ENCODE peak calls at places on chromosome 19, in seven cellular contexts. N is EL; T is stimulated activated CD4-positive, alpha-beta T cell treated with anti-CD3 and anti-CD28 coated beads, TNF-alpha, amount 100 ng/mL, for 4 hours; R is NCI-H1092 treated with DMSO at 0.1 percent for 48 hours; G is neural progenitor cell; H is RPMI7951; O is NCI-H1436. Y is an unnamed sample.

GRCh38 chr19:55258476-55258827 is 365 bp downstream of the PPP6R1 start:
- DNase-seq in N (no peak), T (no peak), R (no peak), G (peak; percentile 42), H (no peak), O (peak; percentile 22), Y (no peak)

GRCh38 chr19:35122687-35123551 is 7.3 kb downstream of the FXYD3 start:
- DNase-seq in N (no peak), T (no peak), R (no peak), G (peak; percentile 59), H (no peak), O (no peak), Y (no peak)

GRCh38 chr19:57363734-57364181 is 407 bp downstream of the TRAPPC2B start:
- DNase-seq in N (peak; percentile 18), T (no peak), R (no peak), G (no peak), H (peak; percentile 21), O (no peak), Y (peak; percentile 22)

GRCh38 chr19:277131-277530 is 14.1 kb downstream of the PLPP2 start:
- DNase-seq in N (no peak), T (no peak), R (no peak), G (no peak), H (no peak), O (no peak), Y (no peak)

GRCh38 chr19:6481541-6482342 is at the start of gene DENND1C:
- DNase-seq in N (no peak), T (peak; percentile 45), R (no peak), G (peak; percentile 70), H (no peak), O (no peak), Y (peak; percentile 53)

GRCh38 chr19:12792048-12792852 is 964 bp downstream of the JUNB start:
- DNase-seq in N (peak; percentile 68), T (no peak), R (peak; percentile 64), G (peak; percentile 76), H (peak; percentile 64), O (peak; percentile 71), Y (peak; percentile 65)

GRCh38 chr19:51771369-51771768 is 10.4 kb downstream of the FPR2 start:
- DNase-seq in N (no peak), T (no peak), R (no peak), G (no peak), H (peak; percentile 60), O (no peak), Y (no peak)

GRCh38 chr19:54257116-54257480 is at the start of gene LILRB5:
- DNase-seq in N (no peak), T (no peak), R (no peak), G (no peak), H (no peak), O (no peak), Y (no peak)

GRCh38 chr19:37817180-37817911 is 38.0 kb upstream of the ZNF573 start:
- DNase-seq in N (peak; percentile 41), T (no peak), R (peak; percentile 75), G (peak; percentile 87), H (peak; percentile 36), O (no peak), Y (peak; percentile 54)

GRCh38 chr19:5479958-5480357 is 24.7 kb downstream of the ZNRF4 start:
- DNase-seq in N (no peak), T (no peak), R (no peak), G (no peak), H (peak; percentile 16), O (no peak), Y (no peak)

GRCh38 chr19:14473073-14473790 is 1.9 kb downstream of the PTGER1 start:
- DNase-seq in N (no peak), T (no peak), R (no peak), G (no peak), H (no peak), O (no peak), Y (peak; percentile 53)

GRCh38 chr19:14048439-14049153 is 13.3 kb downstream of the PALM3 start:
- DNase-seq in N (peak; percentile 44), T (peak; percentile 62), R (peak; percentile 45), G (peak; percentile 56), H (peak; percentile 79), O (no peak), Y (peak; percentile 62)

GRCh38 chr19:36051236-36051635 is 2.8 kb downstream of the THAP8 start:
- DNase-seq in N (no peak), T (no peak), R (no peak), G (peak; percentile 67), H (no peak), O (peak; percentile 7), Y (peak; percentile 28)

GRCh38 chr19:10010247-10010691 is at the start of gene COL5A3:
- DNase-seq in N (peak; percentile 53), T (no peak), R (no peak), G (peak; percentile 69), H (peak; percentile 54), O (no peak), Y (no peak)

GRCh38 chr19:10603873-10604459 is 16.9 kb upstream of the AP1M2 start:
- DNase-seq in N (no peak), T (peak; percentile 8), R (no peak), G (peak; percentile 9), H (peak; percentile 34), O (no peak), Y (peak; percentile 85)

GRCh38 chr19:55257461-55258411 is 1.1 kb downstream of the PPP6R1 start:
- DNase-seq in N (peak; percentile 44), T (no peak), R (no peak), G (peak; percentile 34), H (peak; percentile 38), O (no peak), Y (peak; percentile 36)

GRCh38 chr19:51440846-51441409 is 17.3 kb downstream of the SIGLEC8 start:
- DNase-seq in N (no peak), T (peak; percentile 61), R (no peak), G (no peak), H (peak; percentile 49), O (no peak), Y (no peak)

GRCh38 chr19:50801107-50801506 is 10.9 kb downstream of the ACP4 start:
- DNase-seq in N (peak; percentile 19), T (no peak), R (no peak), G (no peak), H (no peak), O (no peak), Y (no peak)

GRCh38 chr19:3525052-3525451 is 13.9 kb upstream of the TEKTIP1 start:
- DNase-seq in N (no peak), T (no peak), R (no peak), G (no peak), H (no peak), O (no peak), Y (no peak)

GRCh38 chr19:511101-511841 is 4.0 kb downstream of the TPGS1 start:
- DNase-seq in N (no peak), T (peak; percentile 70), R (peak; percentile 91), G (peak; percentile 75), H (no peak), O (peak; percentile 98), Y (peak; percentile 89)

GRCh38 chr19:33683881-33684549 is 62.3 kb downstream of the CHST8 start:
- DNase-seq in N (peak; percentile 16), T (no peak), R (no peak), G (peak; percentile 94), H (peak; percentile 34), O (no peak), Y (peak; percentile 65)

GRCh38 chr19:48445256-48445605 is 552 bp upstream of the GRWD1 start:
- DNase-seq in N (peak; percentile 79), T (no peak), R (peak; percentile 83), G (peak; percentile 83), H (peak; percentile 91), O (peak; percentile 68), Y (peak; percentile 93)

GRCh38 chr19:18020212-18021067 is 12.5 kb downstream of the ARRDC2 start:
- DNase-seq in N (peak; percentile 54), T (no peak), R (no peak), G (no peak), H (peak; percentile 51), O (no peak), Y (peak; percentile 78)

GRCh38 chr19:49555600-49556411 is 24.6 kb downstream of the NOSIP start:
- DNase-seq in N (peak; percentile 25), T (peak; percentile 66), R (no peak), G (peak; percentile 97), H (no peak), O (peak; percentile 81), Y (peak; percentile 59)

GRCh38 chr19:47481460-47482052 is 2.5 kb downstream of the KPTN start:
- DNase-seq in N (no peak), T (no peak), R (no peak), G (no peak), H (no peak), O (no peak), Y (no peak)

GRCh38 chr19:16386619-16387240 is 62.1 kb downstream of the KLF2 start:
- DNase-seq in N (peak; percentile 53), T (no peak), R (peak; percentile 37), G (peak; percentile 61), H (peak; percentile 54), O (no peak), Y (peak; percentile 87)

GRCh38 chr19:7552781-7553180 is 17.3 kb downstream of the PNPLA6 start:
- DNase-seq in N (no peak), T (no peak), R (no peak), G (no peak), H (no peak), O (no peak), Y (no peak)

GRCh38 chr19:36060430-36060829 is 5.7 kb downstream of the WDR62 start:
- DNase-seq in N (peak; percentile 43), T (no peak), R (no peak), G (peak; percentile 43), H (peak; percentile 50), O (no peak), Y (peak; percentile 85)

GRCh38 chr19:49361438-49362047 is 673 bp downstream of the TEAD2 start:
- DNase-seq in N (peak; percentile 73), T (no peak), R (no peak), G (peak; percentile 90), H (peak; percentile 77), O (peak; percentile 22), Y (peak; percentile 95)

GRCh38 chr19:7855426-7856276 is 18.5 kb downstream of the PRR36 start:
- DNase-seq in N (no peak), T (no peak), R (no peak), G (no peak), H (no peak), O (no peak), Y (no peak)

Y was measured in dermis blood vessel endothelial cell.